ENCODE peak calls at places on chromosomes 7 and 10, in four cellular contexts. A is WTC11, I is HepG2, Z is K562. Q is an unnamed sample.

GRCh38 chr7:53326634-53327033 is 291.2 kb downstream of the POM121L12 start:
- DNase-seq in A (no peak), I (no peak), Z (no peak), Q (no peak)

GRCh38 chr7:137689761-137690160 is 157.0 kb downstream of the DGKI start:
- DNase-seq in A (no peak), I (no peak), Z (no peak), Q (no peak)

GRCh38 chr7:27101188-27101905 is 1.1 kb downstream of the HOXA2 start:
- DNase-seq in A (no peak), I (no peak), Z (no peak), Q (no peak)

GRCh38 chr10:49400365-49400764 is 4.5 kb upstream of the DRGX start:
- DNase-seq in A (no peak), I (no peak), Z (no peak), Q (no peak)

GRCh38 chr10:84227810-84228209 is 2.5 kb upstream of the LRIT2 start:
- DNase-seq in A (no peak), I (no peak), Z (no peak), Q (no peak)

GRCh38 chr10:59711871-59712491 is 2.3 kb upstream of the SLC16A9 start:
- DNase-seq in A (no peak), I (no peak), Z (no peak), Q (no peak)

GRCh38 chr10:96576277-96576980 is 10.4 kb downstream of the TM9SF3 start:
- DNase-seq in A (no peak), I (no peak), Z (no peak), Q (no peak)

GRCh38 chr10:114258274-114258840 is 19.3 kb downstream of the VWA2 start:
- DNase-seq in A (no peak), I (no peak), Z (no peak), Q (no peak)

GRCh38 chr10:93437000-93437945 is 44.9 kb downstream of the MYOF start:
- DNase-seq in A (peak; percentile 43), I (peak; percentile 71), Z (no peak), Q (peak; percentile 68)

GRCh38 chr10:62250594-62251198 is 17.9 kb downstream of the RTKN2 start:
- DNase-seq in A (no peak), I (peak; percentile 74), Z (no peak), Q (no peak)

GRCh38 chr10:44016589-44017482 is 368.1 kb downstream of the CXCL12 start:
- DNase-seq in A (no peak), I (no peak), Z (no peak), Q (no peak)

GRCh38 chr10:11208908-11209809 is 191.5 kb downstream of the CELF2 start:
- DNase-seq in A (no peak), I (no peak), Z (no peak), Q (no peak)

GRCh38 chr10:59991117-59991516 is 84.8 kb upstream of the CCDC6 start:
- DNase-seq in A (no peak), I (no peak), Z (no peak), Q (no peak)

GRCh38 chr10:44306147-44306710 is 78.7 kb downstream of the CXCL12 start:
- DNase-seq in A (no peak), I (no peak), Z (no peak), Q (no peak)

GRCh38 chr7:98459529-98459928 is 58.6 kb upstream of the BAIAP2L1 start:
- DNase-seq in A (peak; percentile 42), I (no peak), Z (no peak), Q (no peak)

GRCh38 chr7:1858435-1859265 is 188.6 kb downstream of the ELFN1 start:
- DNase-seq in A (no peak), I (no peak), Z (no peak), Q (no peak)

GRCh38 chr7:44294325-44295069 is 30.9 kb downstream of the CAMK2B start:
- DNase-seq in A (no peak), I (no peak), Z (no peak), Q (no peak)

GRCh38 chr7:101165075-101165957 is at the start of gene VGF:
- DNase-seq in A (peak; percentile 98), I (peak; percentile 85), Z (peak; percentile 99), Q (peak; percentile 91)

GRCh38 chr10:10213237-10213636 is 804.4 kb upstream of the CELF2 start:
- DNase-seq in A (no peak), I (no peak), Z (no peak), Q (no peak)

GRCh38 chr10:60816624-60817023 is 38.3 kb downstream of the CDK1 start:
- DNase-seq in A (no peak), I (peak; percentile 71), Z (peak; percentile 88), Q (peak; percentile 68)

GRCh38 chr10:80197972-80198591 is 7.3 kb downstream of the ANXA11 start:
- DNase-seq in A (no peak), I (no peak), Z (no peak), Q (no peak)

GRCh38 chr10:126011995-126012394 is 115.6 kb downstream of the FANK1 start:
- DNase-seq in A (no peak), I (no peak), Z (no peak), Q (no peak)

GRCh38 chr7:131123991-131124629 is 203.6 kb upstream of the MKLN1 start:
- DNase-seq in A (no peak), I (no peak), Z (no peak), Q (no peak)

GRCh38 chr10:112585960-112586359 is 138.9 kb downstream of the VTI1A start:
- DNase-seq in A (no peak), I (no peak), Z (no peak), Q (no peak)

GRCh38 chr7:78018541-78019456 is 220.2 kb downstream of the PHTF2 start:
- DNase-seq in A (peak; percentile 24), I (no peak), Z (peak; percentile 53), Q (peak; percentile 28)

GRCh38 chr7:1953199-1954190 is 279.2 kb downstream of the MAD1L1 start:
- DNase-seq in A (no peak), I (no peak), Z (no peak), Q (no peak)

GRCh38 chr7:44313621-44314031 is 11.8 kb downstream of the CAMK2B start:
- DNase-seq in A (no peak), I (no peak), Z (no peak), Q (peak; percentile 7)

DNA sequence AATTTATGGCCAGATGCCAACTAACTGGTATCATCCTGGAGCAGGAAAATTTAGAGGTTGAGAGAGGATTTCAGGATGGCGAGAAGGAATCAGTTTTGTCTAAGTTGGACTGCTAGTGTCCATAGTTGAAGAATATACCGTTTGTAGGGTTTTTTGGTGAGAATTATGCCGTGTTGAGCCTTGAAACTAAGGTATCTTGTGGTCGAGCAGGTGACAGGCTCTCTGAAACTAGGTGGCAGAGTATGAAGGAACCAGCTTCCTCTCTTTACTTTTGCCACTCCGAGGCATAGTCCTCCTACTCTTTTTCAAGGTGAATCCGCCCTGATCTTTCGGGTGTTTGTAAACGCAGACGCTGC is 9.7 kb downstream of the MDFIC start:
- DNase-seq in A (no peak), I (no peak), Z (no peak), Q (no peak)
- TF ChIP-seq ELF4 in A (no peak), I (no peak), Z (no peak), Q (no peak)

GRCh38 chr7:106552645-106553445 is 108.1 kb downstream of the CCDC71L start:
- DNase-seq in A (no peak), I (no peak), Z (peak; percentile 43), Q (no peak)
- TF ChIP-seq ELF4 in A (no peak), I (no peak), Z (no peak), Q (no peak)

GRCh38 chr10:3624367-3624766 is 160.6 kb downstream of the KLF6 start:
- DNase-seq in A (no peak), I (no peak), Z (no peak), Q (no peak)

GRCh38 chr10:3622427-3622826 is 162.6 kb downstream of the KLF6 start:
- DNase-seq in A (no peak), I (no peak), Z (no peak), Q (no peak)

GRCh38 chr10:3623746-3624145 is 161.3 kb downstream of the KLF6 start:
- DNase-seq in A (no peak), I (peak; percentile 4), Z (no peak), Q (no peak)

GRCh38 chr10:3620818-3621217 is 164.2 kb downstream of the KLF6 start:
- DNase-seq in A (no peak), I (no peak), Z (no peak), Q (no peak)

GRCh38 chr10:3622845-3623621 is 162.0 kb downstream of the KLF6 start:
- DNase-seq in A (no peak), I (no peak), Z (no peak), Q (no peak)
- TF ChIP-seq ELF4 in A (no peak), I (no peak), Z (no peak), Q (no peak)

GRCh38 chr7:45978010-45978681 is 57.1 kb upstream of the IGFBP3 start:
- DNase-seq in A (no peak), I (peak; percentile 78), Z (peak; percentile 4), Q (no peak)
- TF ChIP-seq ELF4 in A (no peak), I (no peak), Z (no peak), Q (no peak)

GRCh38 chr10:101030492-101031127 is 319 bp downstream of the PDZD7 start:
- DNase-seq in A (no peak), I (no peak), Z (no peak), Q (no peak)
- TF ChIP-seq ELF4 in A (no peak), I (no peak), Z (no peak), Q (no peak)